ENCODE peak calls at places on chromosomes 5 and 9, in eight cellular contexts. D is GM06990, O is breast epithelium, N is coronary artery, X is SK-N-SH, R is Calu3, S is progenitor cell of endocrine pancreas, C is neural crest cell. U is an unnamed sample.

GRCh38 chr5:56145106-56145505 is 88.0 kb downstream of the ANKRD55 start:
- DNase-seq in C (no peak), O (no peak), S (no peak), D (no peak), R (no peak), X (no peak), N (no peak), U (no peak)

GRCh38 chr5:116444373-116445058 is 130.1 kb downstream of the SEMA6A start:
- DNase-seq in C (no peak), O (no peak), S (no peak), N (no peak), X (no peak), D (no peak), R (no peak), U (no peak)

GRCh38 chr5:86101966-86102365 is 515.8 kb upstream of the COX7C start:
- DNase-seq in R (no peak), X (no peak), C (no peak), O (no peak), N (no peak), D (no peak), S (no peak), U (no peak)

GRCh38 chr9:86460211-86461002 is 106.2 kb upstream of the TUT7 start:
- DNase-seq in N (no peak), D (no peak), X (no peak), S (no peak), O (no peak), R (no peak), C (no peak), U (no peak)

GRCh38 chr5:82459626-82460025 is 181.5 kb upstream of the RPS23 start:
- DNase-seq in S (no peak), R (no peak), N (no peak), C (no peak), D (no peak), X (no peak), O (no peak), U (no peak)

GRCh38 chr9:70601000-70601929 is 186.8 kb upstream of the KLF9 start:
- DNase-seq in S (no peak), C (no peak), R (peak), O (peak), N (peak), X (peak), D (no peak), U (peak)

GRCh38 chr9:76905984-76906861 is at the start of gene PRUNE2:
- DNase-seq in S (peak), X (peak), R (peak), D (peak), O (peak), C (peak), N (peak), U (peak)

GRCh38 chr9:136079211-136079915 is 15.7 kb downstream of the NACC2 start:
- DNase-seq in N (no peak), X (peak), O (no peak), C (no peak), D (peak), S (no peak), R (no peak), U (no peak)

GRCh38 chr9:124128568-124128967 is 117.0 kb downstream of the LHX2 start:
- DNase-seq in N (no peak), O (no peak), C (no peak), R (no peak), X (no peak), S (no peak), D (no peak), U (no peak)

GRCh38 chr9:8521112-8521511 is 721.5 kb upstream of the DMAC1 start:
- DNase-seq in S (no peak), N (no peak), R (no peak), X (no peak), C (no peak), O (no peak), D (no peak), U (no peak)

GRCh38 chr5:171848006-171848405 is 62.4 kb downstream of the SMIM23 start:
- DNase-seq in X (peak), C (no peak), D (no peak), R (no peak), O (no peak), N (no peak), S (no peak), U (no peak)

GRCh38 chr9:33154368-33154767 is 12.8 kb downstream of the B4GALT1 start:
- DNase-seq in X (no peak), D (no peak), C (no peak), S (no peak), N (no peak), O (no peak), R (no peak), U (no peak)

GRCh38 chr9:129889461-129889935 is 54.2 kb downstream of the USP20 start:
- DNase-seq in N (no peak), X (no peak), C (no peak), R (no peak), S (no peak), O (no peak), D (no peak), U (no peak)

GRCh38 chr5:57889558-57889957 is 406.9 kb upstream of the ACTBL2 start:
- DNase-seq in C (no peak), S (no peak), O (no peak), N (no peak), D (no peak), R (peak), X (no peak), U (no peak)